ENCODE peak calls at places on chromosomes 13 and 19, in five cellular contexts. N, K, A, C and O are unnamed samples.

GRCh38 chr13:110398564-110399507 is 91.8 kb downstream of the COL4A2 start:
- DNase-seq in N (no peak), K (peak; percentile 72), A (no peak), C (no peak), O (no peak)

GRCh38 chr13:38636106-38636505 is 50.8 kb upstream of the FREM2 start:
- DNase-seq in N (no peak), K (no peak), A (no peak), C (no peak), O (no peak)

GRCh38 chr19:6125571-6125989 is 9.9 kb upstream of the ACSBG2 start:
- DNase-seq in N (no peak), K (peak; percentile 77), A (peak; percentile 75), C (peak; percentile 40), O (peak; percentile 77)

GRCh38 chr13:87093399-87093798 is 577.8 kb upstream of the SLITRK5 start:
- DNase-seq in N (no peak), K (peak; percentile 75), A (no peak), C (no peak), O (no peak)

GRCh38 chr13:64556391-64556790 is 2673.7 kb downstream of the PCDH9 start:
- DNase-seq in N (no peak), K (peak; percentile 2), A (no peak), C (no peak), O (no peak)

GRCh38 chr13:28035146-28035782 is 46.8 kb upstream of the URAD start:
- DNase-seq in N (no peak), K (peak; percentile 13), A (no peak), C (no peak), O (no peak)

GRCh38 chr13:64276232-64276631 is 2860.6 kb upstream of the PCDH20 start:
- DNase-seq in N (no peak), K (no peak), A (no peak), C (no peak), O (no peak)

GRCh38 chr19:30254214-30254613 is 118.0 kb upstream of the ZNF536 start:
- DNase-seq in N (no peak), K (no peak), A (no peak), C (no peak), O (no peak)

GRCh38 chr13:23855360-23855759 is 33.8 kb downstream of the MIPEP start:
- DNase-seq in N (no peak), K (no peak), A (no peak), C (no peak), O (no peak)

GRCh38 chr13:62431852-62432251 is 1016.2 kb upstream of the PCDH20 start:
- DNase-seq in N (no peak), K (no peak), A (no peak), C (no peak), O (no peak)

GRCh38 chr13:92775631-92776030 is 451.0 kb upstream of the GPC6 start:
- DNase-seq in N (no peak), K (no peak), A (no peak), C (no peak), O (no peak)

GRCh38 chr13:97239306-97239705 is 17.2 kb downstream of the MBNL2 start:
- DNase-seq in N (no peak), K (no peak), A (no peak), C (no peak), O (no peak)

GRCh38 chr19:40376286-40376862 is 13.6 kb downstream of the HIPK4 start:
- DNase-seq in N (no peak), K (no peak), A (no peak), C (no peak), O (no peak)

GRCh38 chr13:95438297-95438696 is 114.2 kb upstream of the CLDN10 start:
- DNase-seq in N (no peak), K (no peak), A (no peak), C (no peak), O (peak; percentile 27)

GRCh38 chr13:21243045-21243842 is 66.8 kb downstream of the MRPL57 start:
- DNase-seq in N (no peak), K (no peak), A (no peak), C (no peak), O (peak; percentile 30)

DNA sequence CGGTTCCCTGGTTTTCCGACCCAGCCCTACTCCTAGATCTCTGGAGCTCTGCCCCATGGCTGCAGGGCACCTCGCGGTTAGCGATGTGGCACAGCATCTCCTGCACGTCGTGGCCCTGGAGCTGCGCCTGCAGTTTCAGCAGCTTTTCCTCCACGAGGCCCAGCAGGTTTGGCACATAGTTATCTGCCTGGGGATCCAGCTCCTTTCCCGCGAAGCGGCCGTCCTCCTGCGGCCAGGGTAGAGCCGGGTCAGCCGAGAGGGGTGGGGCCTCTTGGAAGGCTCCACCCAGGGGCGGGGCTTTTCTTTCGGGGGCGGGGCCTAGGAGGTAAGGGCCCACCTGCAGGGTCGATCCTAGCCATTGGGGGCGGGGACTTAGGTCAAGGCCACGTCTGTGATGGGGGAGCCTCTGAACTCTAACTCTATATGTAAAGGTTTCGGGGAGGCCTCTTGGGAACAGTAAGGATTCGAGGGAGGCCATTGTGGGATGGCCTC is 2.5 kb upstream of the RGL3 start:
- DNase-seq in N (no peak), K (no peak), A (no peak), C (no peak), O (peak; percentile 85)
- TF ChIP-seq RAD21 in N (no peak), K (no peak), A (no peak), C (no peak), O (no peak)

GRCh38 chr13:100389617-100390016 is 199.0 kb downstream of the GGACT start:
- DNase-seq in N (no peak), K (no peak), A (no peak), C (no peak), O (no peak)

GRCh38 chr13:100394005-100394695 is 194.4 kb downstream of the GGACT start:
- DNase-seq in N (no peak), K (peak; percentile 92), A (no peak), C (peak; percentile 51), O (no peak)

GRCh38 chr13:100396771-100397170 is 191.8 kb downstream of the GGACT start:
- DNase-seq in N (no peak), K (no peak), A (no peak), C (no peak), O (no peak)

GRCh38 chr13:100395698-100396373 is 192.8 kb downstream of the GGACT start:
- DNase-seq in N (no peak), K (no peak), A (no peak), C (no peak), O (no peak)

GRCh38 chr13:100392709-100393630 is 195.6 kb downstream of the GGACT start:
- DNase-seq in N (peak; percentile 76), K (peak; percentile 100), A (peak; percentile 91), C (peak; percentile 19), O (peak; percentile 92)
- TF ChIP-seq BHLHE40 in N (no peak), K (peak; percentile 73), A (no peak), C (no peak), O (no peak)

DNA sequence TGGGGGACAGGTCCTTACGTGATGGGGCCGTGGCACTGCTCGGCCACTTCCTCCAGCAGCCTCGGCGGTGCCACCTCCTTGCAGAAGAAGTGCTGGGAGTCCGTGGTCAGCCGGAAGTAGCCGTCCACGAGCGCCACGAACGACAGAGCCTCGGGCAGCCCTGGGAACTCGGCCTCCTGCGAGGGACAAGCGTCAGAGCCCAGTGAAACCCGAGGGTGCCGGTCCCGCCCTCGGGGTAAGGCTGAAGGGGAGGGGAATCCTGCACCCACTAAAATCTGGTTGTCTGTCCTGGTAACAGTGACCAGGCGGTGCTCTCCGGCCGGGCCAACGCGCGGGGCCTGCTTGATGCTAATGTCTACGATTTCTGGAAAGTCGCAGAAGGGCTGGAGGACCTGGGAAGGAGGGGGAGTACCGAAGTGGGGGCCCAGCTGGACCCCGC is 6.4 kb downstream of the JAK3 start:
- DNase-seq in N (peak; percentile 74), K (no peak), A (no peak), C (no peak), O (no peak)
- TF ChIP-seq USF2 in N (no peak), K (no peak), A (no peak), C (no peak), O (no peak)

GRCh38 chr13:47100214-47100853 is 203.5 kb upstream of the HTR2A start:
- DNase-seq in N (no peak), K (peak; percentile 22), A (no peak), C (peak; percentile 45), O (no peak)
- TF ChIP-seq RAD21 in N (no peak), K (no peak), A (no peak), C (no peak), O (no peak)

DNA sequence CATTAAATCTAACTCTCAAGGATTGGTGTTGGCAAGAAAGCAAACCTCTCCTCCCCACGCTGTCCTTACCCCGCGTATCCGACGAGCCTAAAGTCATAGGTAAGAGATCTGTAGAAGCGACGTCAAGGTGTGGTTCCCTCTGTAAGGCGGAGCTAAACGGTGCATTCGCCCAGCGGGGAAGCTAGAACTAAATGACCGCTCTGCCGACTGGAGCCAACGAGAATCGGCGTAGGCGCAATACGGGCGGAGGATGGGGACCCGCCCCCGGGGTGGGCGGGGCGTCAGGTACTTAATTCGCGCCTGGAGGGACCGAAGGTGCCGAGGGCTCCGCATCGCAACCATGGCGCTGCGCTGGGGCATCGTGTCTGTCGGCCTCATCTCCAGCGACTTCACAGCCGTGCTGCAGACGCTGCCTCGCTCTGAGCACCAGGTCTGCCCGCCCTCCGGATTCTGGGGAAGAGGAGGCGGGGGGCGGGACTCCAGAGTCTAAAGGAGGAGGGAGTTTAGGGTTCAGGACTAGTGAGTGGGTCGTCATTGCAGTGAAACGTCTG is at the start of gene DHDH:
- DNase-seq in N (peak; percentile 88), K (peak; percentile 42), A (peak; percentile 74), C (peak; percentile 26), O (peak; percentile 96)
- TF ChIP-seq BHLHE40 in N (no peak), K (no peak), A (no peak), C (no peak), O (no peak)

GRCh38 chr19:7348587-7349230 is at the start of gene ARHGEF18:
- DNase-seq in N (no peak), K (no peak), A (no peak), C (peak; percentile 59), O (no peak)
- TF ChIP-seq USF2 in N (no peak), K (no peak), A (no peak), C (no peak), O (no peak)